ENCODE peak calls at places on chromosomes 4 and X, in five cellular contexts. W, G, Z, B and P are unnamed samples.

GRCh38 chrX:78769933-78770332 is 22.4 kb downstream of the LPAR4 start:
- DNase-seq in W (no peak), G (no peak), Z (no peak), B (no peak), P (no peak)

GRCh38 chrX:67544281-67544680 is 460 bp downstream of the AR start:
- DNase-seq in W (peak), G (peak), Z (no peak), B (peak), P (peak)

GRCh38 chr4:72006576-72006975 is 25.2 kb upstream of the NPFFR2 start:
- DNase-seq in W (no peak), G (no peak), Z (no peak), B (no peak), P (no peak)

GRCh38 chrX:154655346-154655745 is 2.0 kb upstream of the CTAG2 start:
- DNase-seq in W (no peak), G (no peak), Z (no peak), B (no peak), P (no peak)

GRCh38 chr4:1207157-1207470 is 34.7 kb upstream of the SPON2 start:
- DNase-seq in W (no peak), G (peak), Z (no peak), B (peak), P (peak)

GRCh38 chrX:134679226-134679625 is 21.0 kb upstream of the PLAC1 start:
- DNase-seq in W (no peak), G (no peak), Z (no peak), B (no peak), P (no peak)

GRCh38 chr4:76485450-76485849 is 50.4 kb downstream of the SHROOM3 start:
- DNase-seq in W (no peak), G (no peak), Z (no peak), B (no peak), P (no peak)

GRCh38 chrX:47562615-47563243 is 1.7 kb downstream of the ARAF start:
- DNase-seq in W (no peak), G (no peak), Z (no peak), B (no peak), P (no peak)

GRCh38 chr4:142719854-142720541 is 126.1 kb downstream of the INPP4B start:
- DNase-seq in W (no peak), G (no peak), Z (peak), B (no peak), P (no peak)

GRCh38 chrX:69705818-69706217 is 89.9 kb downstream of the EDA start:
- DNase-seq in W (no peak), G (no peak), Z (no peak), B (no peak), P (no peak)

GRCh38 chr4:163663454-163664225 is 169.2 kb downstream of the TMA16 start:
- DNase-seq in W (no peak), G (no peak), Z (no peak), B (no peak), P (no peak)

GRCh38 chr4:128471576-128471975 is 184.0 kb upstream of the PGRMC2 start:
- DNase-seq in W (no peak), G (no peak), Z (no peak), B (no peak), P (no peak)

GRCh38 chr4:80268081-80268823 is 1.8 kb downstream of the FGF5 start:
- DNase-seq in W (no peak), G (no peak), Z (no peak), B (no peak), P (no peak)

GRCh38 chr4:13322681-13323101 is 161.4 kb downstream of the RAB28 start:
- DNase-seq in W (no peak), G (no peak), Z (no peak), B (no peak), P (no peak)

GRCh38 chr4:15587649-15588048 is 67.5 kb downstream of the FBXL5 start:
- DNase-seq in W (peak), G (no peak), Z (no peak), B (no peak), P (peak)

GRCh38 chr4:93897559-93897958 is 69.0 kb downstream of the ATOH1 start:
- DNase-seq in W (no peak), G (no peak), Z (peak), B (no peak), P (no peak)

GRCh38 chr4:6425336-6425735 is 47.1 kb downstream of the PPP2R2C start:
- DNase-seq in W (no peak), G (no peak), Z (no peak), B (no peak), P (no peak)

GRCh38 chr4:30619679-30620078 is 100.5 kb upstream of the PCDH7 start:
- DNase-seq in W (no peak), G (no peak), Z (no peak), B (no peak), P (no peak)

GRCh38 chr4:161680146-161680545 is 483.7 kb downstream of the FSTL5 start:
- DNase-seq in W (no peak), G (no peak), Z (no peak), B (no peak), P (no peak)

GRCh38 chr4:7202391-7202790 is 10.1 kb downstream of the SORCS2 start:
- DNase-seq in W (no peak), G (peak), Z (no peak), B (no peak), P (no peak)

GRCh38 chr4:15738877-15739276 is 36.0 kb downstream of the BST1 start:
- DNase-seq in W (no peak), G (no peak), Z (no peak), B (no peak), P (no peak)

GRCh38 chr4:19358015-19358414 is 893.7 kb upstream of the SLIT2 start:
- DNase-seq in W (no peak), G (no peak), Z (no peak), B (no peak), P (no peak)

GRCh38 chrX:155876704-155877103 is 4.4 kb upstream of the VAMP7 start:
- DNase-seq in W (no peak), G (no peak), Z (no peak), B (no peak), P (no peak)

GRCh38 chr4:173185832-173186545 is 17.4 kb downstream of the GALNT7 start:
- DNase-seq in W (no peak), G (no peak), Z (no peak), B (no peak), P (no peak)

GRCh38 chr4:162164881-162165528 is 1.2 kb upstream of the FSTL5 start:
- DNase-seq in W (no peak), G (no peak), Z (no peak), B (no peak), P (no peak)

GRCh38 chr4:130955520-130955919 is 1859.6 kb downstream of the C4orf33 start:
- DNase-seq in W (no peak), G (no peak), Z (no peak), B (no peak), P (no peak)

GRCh38 chrX:21741869-21742701 is 15.8 kb downstream of the SMPX start:
- DNase-seq in W (no peak), G (peak), Z (no peak), B (no peak), P (peak)

GRCh38 chr4:102758241-102758871 is 2.4 kb downstream of the MANBA start:
- DNase-seq in W (no peak), G (no peak), Z (no peak), B (no peak), P (no peak)

GRCh38 chr4:102761478-102761790 is 666 bp upstream of the MANBA start:
- DNase-seq in W (peak), G (no peak), Z (no peak), B (no peak), P (no peak)

GRCh38 chr4:102761902-102762301 is 1.1 kb upstream of the MANBA start:
- DNase-seq in W (no peak), G (no peak), Z (no peak), B (no peak), P (no peak)

GRCh38 chr4:102760645-102761477 is at the start of gene MANBA:
- DNase-seq in W (peak), G (peak), Z (peak), B (peak), P (peak)

GRCh38 chr4:102759835-102760644 is 728 bp downstream of the MANBA start:
- DNase-seq in W (peak), G (peak), Z (peak), B (no peak), P (peak)
- TF ChIP-seq POLR2A in W (no peak), G (no peak), Z (no peak), B (no peak), P (no peak)

GRCh38 chr4:5051210-5051691 is at the start of gene STK32B:
- DNase-seq in W (peak), G (peak), Z (peak), B (peak), P (peak)

GRCh38 chr4:5050520-5050955 is 742 bp upstream of the STK32B start:
- DNase-seq in W (peak), G (peak), Z (peak), B (peak), P (peak)

GRCh38 chr4:5052726-5053425 is 1.6 kb downstream of the STK32B start:
- DNase-seq in W (no peak), G (no peak), Z (no peak), B (no peak), P (no peak)

GRCh38 chr4:5051692-5052423 is 578 bp downstream of the STK32B start:
- DNase-seq in W (no peak), G (no peak), Z (peak), B (peak), P (no peak)

GRCh38 chr4:5052424-5052702 is 1.1 kb downstream of the STK32B start:
- DNase-seq in W (no peak), G (no peak), Z (no peak), B (no peak), P (no peak)
- H3K4me3 ChIP-seq in W (no peak), G (peak), Z (peak), B (no peak), P (peak)

DNA sequence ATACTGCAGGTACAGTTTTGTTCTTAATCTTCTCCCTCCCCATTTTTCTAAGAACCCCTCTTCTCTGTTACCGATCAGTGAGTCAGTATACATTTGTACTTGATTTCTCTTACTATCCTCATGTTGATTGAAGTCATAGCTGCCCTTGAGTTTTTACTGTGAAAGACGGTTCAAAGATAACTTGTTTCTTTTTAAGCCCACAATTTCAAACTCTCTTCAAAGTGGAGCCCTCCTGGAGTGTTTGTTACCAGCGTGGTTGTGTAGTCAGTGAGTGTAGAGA is 7.9 kb downstream of the PPP1R3F start:
- DNase-seq in W (no peak), G (no peak), Z (no peak), B (no peak), P (no peak)
- TF ChIP-seq CTCF in W (no peak), G (no peak), Z (no peak), B (no peak), P (no peak)

GRCh38 chr4:2942037-2942531 is 21.1 kb downstream of the NOP14 start:
- DNase-seq in W (no peak), G (no peak), Z (no peak), B (no peak), P (no peak)

GRCh38 chr4:2943364-2944090 is 19.7 kb downstream of the NOP14 start:
- DNase-seq in W (no peak), G (no peak), Z (no peak), B (no peak), P (no peak)

GRCh38 chr4:2944882-2945526 is 18.2 kb downstream of the NOP14 start:
- DNase-seq in W (no peak), G (peak), Z (no peak), B (no peak), P (peak)

GRCh38 chr4:2942532-2943363 is 20.5 kb downstream of the NOP14 start:
- DNase-seq in W (no peak), G (no peak), Z (no peak), B (no peak), P (peak)

GRCh38 chr4:2944091-2944482 is 19.1 kb downstream of the NOP14 start:
- DNase-seq in W (no peak), G (no peak), Z (no peak), B (no peak), P (no peak)
- TF ChIP-seq POLR2A in W (no peak), G (no peak), Z (no peak), B (no peak), P (no peak)

GRCh38 chrX:77085372-77085771 is 361.8 kb upstream of the FGF16 start:
- DNase-seq in W (no peak), G (no peak), Z (no peak), B (no peak), P (no peak)
- H3K4me3 ChIP-seq in W (no peak), G (no peak), Z (no peak), B (no peak), P (no peak)

DNA sequence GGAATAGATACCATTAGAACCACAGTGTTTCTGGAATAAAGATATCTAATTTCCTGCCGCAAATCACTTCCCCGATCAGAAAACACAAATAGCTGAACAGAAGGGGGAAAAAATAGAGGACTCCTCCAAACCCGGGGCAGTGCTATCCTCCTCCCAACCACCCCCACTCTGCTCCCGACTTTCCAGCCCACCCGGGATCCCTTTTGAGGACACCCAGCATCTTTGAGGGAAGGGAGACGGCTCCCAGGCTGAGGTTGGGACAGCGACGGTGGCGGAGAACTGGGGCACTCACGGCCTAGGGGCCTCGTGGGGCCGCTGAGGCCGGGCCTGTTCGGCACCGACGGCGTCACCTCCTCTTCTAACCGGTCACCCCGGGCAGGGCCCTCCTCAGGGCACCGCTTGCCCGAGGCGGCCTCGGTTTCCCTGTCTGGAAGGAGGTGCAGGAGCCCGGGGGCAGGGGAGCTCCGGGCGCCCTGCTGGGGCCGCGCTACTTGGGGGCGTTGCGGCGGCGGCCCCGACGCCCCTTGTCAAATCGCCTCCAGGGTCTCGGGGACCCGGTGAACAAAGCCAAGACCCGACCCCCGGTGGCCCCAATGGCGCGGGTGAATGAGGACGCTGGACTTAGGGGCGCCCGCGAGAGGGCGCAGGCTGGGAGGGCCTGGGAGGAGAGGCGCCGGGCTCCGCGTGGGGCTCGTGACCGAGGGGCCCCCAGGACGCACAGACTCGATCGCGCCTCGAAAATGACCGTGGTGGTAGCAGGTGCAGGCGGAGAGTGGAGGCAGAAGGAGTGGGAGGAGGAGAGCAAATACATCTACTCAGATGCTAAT is 6.9 kb upstream of the ARX start:
- DNase-seq in W (no peak), G (no peak), Z (no peak), B (no peak), P (no peak)
- TF ChIP-seq CTCF in W (no peak), G (no peak), Z (peak), B (no peak), P (no peak)

DNA sequence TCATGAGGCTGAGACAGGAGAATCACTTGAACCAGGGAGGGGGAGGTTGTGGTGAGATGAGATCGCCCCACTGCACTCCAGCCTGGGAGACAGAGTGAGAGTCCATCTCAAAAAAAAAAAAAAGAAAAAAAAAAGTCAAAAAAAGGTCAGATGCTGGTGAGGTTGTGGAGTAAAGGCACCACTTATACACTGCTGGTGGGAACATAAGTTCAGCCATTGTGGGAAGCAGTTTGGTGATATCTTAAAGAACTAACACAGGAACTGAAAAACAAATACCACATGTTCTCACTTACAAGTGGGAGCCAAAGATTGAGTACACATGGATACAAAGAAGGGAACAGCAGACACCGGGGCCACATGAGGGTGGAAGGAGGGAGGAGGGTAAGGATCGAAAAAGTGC is 149.0 kb downstream of the PHF8 start:
- DNase-seq in W (no peak), G (no peak), Z (no peak), B (no peak), P (no peak)
- TF ChIP-seq POLR2A in W (no peak), G (no peak), Z (no peak), B (no peak), P (no peak)

GRCh38 chr4:125317526-125317880 is 2.7 kb downstream of the FAT4 start:
- DNase-seq in W (peak), G (peak), Z (peak), B (peak), P (no peak)

GRCh38 chr4:125314676-125315570 is at the start of gene FAT4:
- DNase-seq in W (peak), G (peak), Z (peak), B (peak), P (peak)

GRCh38 chr4:125316391-125316780 is 1.6 kb downstream of the FAT4 start:
- DNase-seq in W (peak), G (no peak), Z (peak), B (peak), P (peak)

GRCh38 chr4:125315571-125316390 is 1.0 kb downstream of the FAT4 start:
- DNase-seq in W (peak), G (peak), Z (peak), B (peak), P (peak)

GRCh38 chr4:125316781-125317525 is 2.2 kb downstream of the FAT4 start:
- DNase-seq in W (peak), G (peak), Z (peak), B (peak), P (peak)
- H3K4me3 ChIP-seq in W (no peak), G (peak), Z (peak), B (peak), P (peak)

GRCh38 chr4:184648220-184649025 is 824 bp downstream of the CASP3 start:
- DNase-seq in W (peak), G (peak), Z (peak), B (peak), P (peak)

GRCh38 chr4:184649971-184650855 is 675 bp downstream of the PRIMPOL start:
- DNase-seq in W (peak), G (peak), Z (no peak), B (no peak), P (peak)

GRCh38 chr4:184651899-184652298 is 2.4 kb downstream of the PRIMPOL start:
- DNase-seq in W (no peak), G (no peak), Z (no peak), B (no peak), P (no peak)

GRCh38 chr4:184647391-184648101 is 1.7 kb downstream of the CASP3 start:
- DNase-seq in W (no peak), G (no peak), Z (no peak), B (no peak), P (no peak)

DNA sequence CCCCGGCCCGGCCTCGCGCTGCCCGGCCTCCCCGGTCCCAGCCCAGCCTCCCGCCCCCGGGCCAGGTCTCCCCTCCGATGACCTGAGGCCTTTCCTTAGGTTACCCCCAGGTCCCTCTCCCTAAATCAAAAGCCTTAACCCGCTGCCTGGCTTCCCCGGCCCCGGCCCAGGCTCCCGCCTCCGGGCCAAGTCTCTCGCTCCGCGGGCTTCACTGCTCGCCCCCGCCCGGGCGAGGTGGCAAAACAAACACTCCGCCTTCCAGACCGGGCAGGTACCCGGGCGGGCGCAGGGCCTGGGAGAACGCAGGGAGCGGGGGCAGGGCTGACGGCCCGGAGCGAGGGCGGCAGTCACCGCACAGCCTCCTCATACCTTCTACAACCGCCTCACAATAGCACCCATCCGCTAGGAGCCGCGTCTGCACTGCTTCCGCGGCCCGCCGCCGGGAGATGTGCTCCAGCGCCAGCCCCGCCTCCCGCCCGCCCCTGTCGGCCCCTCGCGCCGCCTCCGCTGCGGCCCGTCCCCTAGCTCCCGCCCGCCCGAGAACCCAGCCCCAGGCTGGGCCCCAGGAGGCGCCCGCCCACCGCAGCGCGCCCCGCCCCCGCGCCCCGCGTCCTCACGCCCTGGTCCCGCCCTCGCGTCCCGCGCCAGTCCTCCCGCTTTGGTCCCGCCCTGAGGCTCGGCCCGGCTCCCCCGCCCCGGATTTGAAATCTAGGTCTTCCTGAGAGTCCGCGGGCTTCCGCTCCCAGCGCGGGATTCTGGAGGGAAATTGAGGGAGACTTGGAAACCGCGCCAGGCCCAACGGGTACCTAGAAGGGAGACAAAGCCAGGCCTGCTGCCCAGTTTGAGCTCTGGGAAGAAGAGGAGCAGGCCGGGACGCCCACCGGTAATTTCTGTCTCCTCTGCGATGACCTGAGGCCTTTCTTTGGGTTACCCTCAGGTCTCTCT is at the start of the genes CASP3 and PRIMPOL:
- DNase-seq in W (peak), G (peak), Z (peak), B (peak), P (peak)
- TF ChIP-seq CTCF in W (no peak), G (no peak), Z (no peak), B (peak), P (peak)